ENCODE peak calls at places on chromosomes 2 and 18, in eight cellular contexts. L is AG10803, Z is tibial artery, N is right lobe of liver, M is K562, U is SK-N-SH, R is astrocyte of the spinal cord, I is brain microvascular endothelial cell. Q is an unnamed sample.
A peak's percentile ranks its signal among the peaks of the same experiment; 100 is the strongest.

GRCh38 chr2:235854276-235854675 is 313.9 kb downstream of the GBX2 start:
- DNase-seq in Z (no peak), M (no peak), N (no peak), U (no peak), L (no peak), R (no peak), I (no peak), Q (no peak)

GRCh38 chr2:206051912-206052311 is 34.1 kb downstream of the INO80D start:
- DNase-seq in R (no peak), N (no peak), I (no peak), U (no peak), M (no peak), L (no peak), Z (no peak), Q (no peak)

GRCh38 chr2:170307988-170308387 is 130.0 kb downstream of the MYO3B start:
- DNase-seq in Z (no peak), M (no peak), L (no peak), U (no peak), R (no peak), N (no peak), I (no peak), Q (no peak)

GRCh38 chr18:63452273-63452672 is 24.5 kb upstream of the SERPINB5 start:
- DNase-seq in R (no peak), L (no peak), N (no peak), I (no peak), U (no peak), Z (no peak), M (no peak), Q (no peak)

GRCh38 chr2:196113061-196113974 is 44.7 kb upstream of the DNAH7 start:
- DNase-seq in R (peak; percentile 89), N (no peak), L (peak; percentile 81), Z (no peak), U (no peak), I (peak; percentile 75), M (no peak), Q (no peak)

GRCh38 chr18:51461956-51462355 is 264.5 kb upstream of the MEX3C start:
- DNase-seq in L (peak; percentile 6), R (peak; percentile 19), Z (no peak), M (no peak), I (no peak), U (no peak), N (no peak), Q (no peak)

GRCh38 chr2:71742953-71743601 is 289.7 kb downstream of the DYSF start:
- DNase-seq in M (peak; percentile 86), N (no peak), Z (peak; percentile 92), L (peak; percentile 89), I (peak; percentile 95), U (no peak), R (peak; percentile 97), Q (peak; percentile 38)

GRCh38 chr18:79400091-79400590 is 4.4 kb downstream of the NFATC1 start:
- DNase-seq in N (peak; percentile 66), Z (peak; percentile 86), R (no peak), L (peak; percentile 24), I (no peak), U (no peak), M (peak; percentile 56), Q (peak; percentile 56)

GRCh38 chr2:227477291-227477690 is 5.3 kb downstream of the AGFG1 start:
- DNase-seq in Z (no peak), M (no peak), U (no peak), R (no peak), N (no peak), L (no peak), I (peak; percentile 25), Q (no peak)

GRCh38 chr18:46464926-46465655 is 191.9 kb downstream of the LOXHD1 start:
- DNase-seq in U (peak; percentile 58), Z (no peak), M (no peak), I (no peak), L (no peak), R (no peak), N (no peak), Q (no peak)
- TF ChIP-seq CTCF in U (peak; percentile 41), Z (peak; percentile 11), M (peak; percentile 27), I (peak; percentile 57), L (peak; percentile 13), R (peak; percentile 43), N (no peak), Q (peak; percentile 35)

DNA sequence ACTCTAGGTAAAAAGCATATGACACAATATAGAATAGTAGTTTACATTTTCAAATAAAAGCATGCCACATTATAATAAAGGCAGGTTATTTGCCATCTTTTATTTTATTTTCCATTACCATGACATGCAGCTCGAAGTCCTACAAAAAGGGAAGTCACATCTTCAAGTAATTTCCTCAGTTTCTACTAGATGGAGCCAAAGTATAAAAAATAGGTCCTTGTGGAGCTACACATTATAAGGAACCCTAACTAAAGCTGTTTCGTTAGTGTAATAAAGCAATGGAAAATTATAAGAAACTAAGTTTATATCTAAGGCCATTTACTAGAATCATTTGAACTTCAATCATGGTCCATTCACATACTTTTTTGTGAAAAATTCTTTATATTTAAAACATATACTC is 674.5 kb downstream of the KCNJ3 start:
- DNase-seq in N (no peak), I (no peak), Z (no peak), L (peak; percentile 1), M (no peak), R (peak; percentile 37), U (no peak), Q (no peak)
- TF ChIP-seq CTCF in N (no peak), I (no peak), Z (no peak), L (peak; percentile 30), M (no peak), R (peak; percentile 25), U (peak; percentile 46), Q (peak; percentile 45)

GRCh38 chr2:216064014-216064630 is 17.5 kb downstream of the PECR start:
- DNase-seq in I (no peak), U (no peak), M (no peak), R (no peak), N (no peak), L (peak; percentile 58), Z (no peak), Q (no peak)
- TF ChIP-seq CTCF in I (no peak), U (no peak), M (peak; percentile 21), R (peak; percentile 47), N (no peak), L (no peak), Z (no peak), Q (no peak)

DNA sequence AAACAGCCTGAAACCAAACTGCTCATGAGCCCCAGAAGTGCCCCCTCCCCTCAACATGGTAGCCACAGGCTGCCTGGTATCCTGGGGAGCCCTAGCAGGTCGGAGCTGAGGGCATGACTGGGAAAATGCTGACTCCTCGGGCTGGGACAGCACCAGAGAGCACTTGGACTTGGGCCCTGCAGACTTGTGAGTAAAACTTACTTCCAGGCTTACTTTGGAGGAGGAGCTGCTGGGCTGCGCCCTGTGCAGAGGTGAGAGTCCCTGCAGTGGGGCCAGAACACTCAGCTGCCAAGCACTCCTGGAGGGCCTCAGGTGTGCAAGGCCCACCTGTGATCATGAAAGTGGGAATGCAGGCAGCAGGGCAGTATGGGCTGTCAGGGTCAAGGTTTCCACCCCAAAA is 119.4 kb downstream of the SEPTIN10 start:
- DNase-seq in L (no peak), I (no peak), N (no peak), R (no peak), U (no peak), Z (no peak), M (no peak), Q (no peak)
- TF ChIP-seq CTCF in L (no peak), I (no peak), N (no peak), R (no peak), U (no peak), Z (no peak), M (no peak), Q (no peak)

DNA sequence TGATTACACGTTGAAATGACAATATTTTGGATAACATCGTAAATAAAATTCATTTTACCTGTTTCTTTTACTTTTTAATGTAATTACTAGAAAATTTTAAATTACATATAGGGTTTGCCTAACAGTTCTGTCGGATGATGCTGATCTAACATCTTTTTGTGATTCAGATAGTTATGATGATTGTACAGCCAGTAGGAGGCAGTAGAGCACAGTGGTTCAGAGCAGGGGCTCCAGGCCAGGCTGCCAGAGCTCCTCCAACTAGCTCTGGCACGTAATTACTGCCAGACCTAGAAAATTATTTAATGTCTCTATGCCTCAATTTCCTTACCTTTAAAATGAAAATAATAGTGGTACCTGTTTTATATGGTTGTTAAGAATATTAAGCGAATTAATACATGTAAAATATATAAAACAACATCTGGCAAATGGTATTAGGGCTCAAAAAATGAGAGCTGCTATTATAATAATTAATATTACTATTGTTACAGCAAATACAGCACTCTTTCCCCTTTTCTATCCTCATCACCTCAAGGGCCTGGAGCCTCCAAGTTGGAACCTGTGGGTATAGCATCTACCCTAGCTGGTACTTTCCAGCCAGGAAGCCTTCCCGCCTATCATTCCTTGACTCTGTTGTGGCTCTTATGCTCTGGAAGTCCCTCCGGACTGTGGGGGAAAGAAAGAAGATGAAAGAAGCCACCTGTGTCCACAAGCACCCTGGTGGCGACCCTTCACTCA is 47.7 kb upstream of the PLA2R1 start:
- DNase-seq in N (peak; percentile 41), R (peak; percentile 85), Z (peak; percentile 73), U (peak; percentile 71), L (peak; percentile 81), M (peak; percentile 64), I (peak; percentile 66), Q (peak; percentile 67)
- TF ChIP-seq CTCF in N (peak; percentile 74), R (peak; percentile 71), Z (peak; percentile 82), U (peak; percentile 90), L (peak; percentile 82), M (peak; percentile 77), I (peak; percentile 80), Q (peak; percentile 89)

GRCh38 chr18:61833978-61834377 is 58.8 kb downstream of the RNF152 start:
- DNase-seq in U (no peak), M (no peak), Z (no peak), I (peak; percentile 86), L (no peak), R (peak; percentile 44), N (no peak), Q (no peak)

GRCh38 chr18:61840324-61840723 is 52.5 kb downstream of the RNF152 start:
- DNase-seq in Z (no peak), R (no peak), L (no peak), U (no peak), M (no peak), I (no peak), N (no peak), Q (no peak)

GRCh38 chr18:61842146-61842545 is 50.7 kb downstream of the RNF152 start:
- DNase-seq in I (no peak), L (peak; percentile 20), M (no peak), N (no peak), U (no peak), R (peak; percentile 5), Z (no peak), Q (no peak)

GRCh38 chr18:61841709-61842108 is 51.1 kb downstream of the RNF152 start:
- DNase-seq in R (no peak), Z (no peak), N (no peak), M (no peak), U (no peak), I (no peak), L (no peak), Q (no peak)

DNA sequence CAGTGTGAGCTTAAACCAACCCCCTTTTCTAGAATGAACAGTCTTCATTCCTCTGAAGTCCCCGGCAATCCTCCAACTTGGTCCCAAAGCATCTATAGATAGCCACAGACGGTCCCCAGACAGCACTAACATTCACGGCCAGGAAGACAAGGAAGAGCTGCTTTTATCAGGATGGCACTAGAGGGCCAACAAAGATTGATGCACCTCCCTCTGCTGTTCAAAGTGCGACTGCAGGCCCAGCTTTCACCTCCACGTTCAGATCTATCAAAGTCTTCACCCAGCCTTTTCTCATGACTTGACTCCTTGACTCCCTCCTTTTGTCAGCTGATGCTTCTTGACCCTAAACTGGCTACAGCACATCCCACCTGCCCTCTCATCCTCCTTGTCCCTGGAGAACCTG is 54.3 kb downstream of the RNF152 start:
- DNase-seq in U (no peak), Z (no peak), M (no peak), N (no peak), R (no peak), L (no peak), I (no peak), Q (no peak)
- TF ChIP-seq CTCF in U (no peak), Z (no peak), M (no peak), N (no peak), R (no peak), L (no peak), I (peak; percentile 10), Q (no peak)

Q was measured in nephron progenitor cell.